ENCODE peak calls at places on chromosomes 6 and 20, in four cellular contexts. One of them, this sample, is unnamed.

GRCh38 chr6:142810952-142811514 is 133.9 kb downstream of the HIVEP2 start:
- DNase-seq in heart left ventricle: no peak
- DNase-seq in testis: no peak
- DNase-seq in pancreas: no peak
- DNase-seq in this sample: no peak

GRCh38 chr20:10309326-10309725 is 90.7 kb downstream of the SNAP25 start:
- DNase-seq in heart left ventricle: no peak
- DNase-seq in testis: no peak
- DNase-seq in pancreas: no peak
- DNase-seq in this sample: no peak

GRCh38 chr6:130513770-130514169 is 148.0 kb downstream of the TMEM200A start:
- DNase-seq in heart left ventricle: no peak
- DNase-seq in testis: peak; percentile 49
- DNase-seq in pancreas: no peak
- DNase-seq in this sample: no peak

GRCh38 chr6:130955755-130956154 is 107.3 kb downstream of the EPB41L2 start:
- DNase-seq in heart left ventricle: no peak
- DNase-seq in testis: no peak
- DNase-seq in pancreas: no peak
- DNase-seq in this sample: no peak

GRCh38 chr6:108165714-108166663 is at the start of gene NR2E1:
- DNase-seq in heart left ventricle: no peak
- DNase-seq in testis: no peak
- DNase-seq in pancreas: peak; percentile 59
- DNase-seq in this sample: no peak

GRCh38 chr6:78607188-78607587 is 260.2 kb upstream of the IRAK1BP1 start:
- DNase-seq in heart left ventricle: no peak
- DNase-seq in testis: no peak
- DNase-seq in pancreas: no peak
- DNase-seq in this sample: no peak

GRCh38 chr6:129643968-129644367 is 66.0 kb downstream of the ARHGAP18 start:
- DNase-seq in heart left ventricle: no peak
- DNase-seq in testis: no peak
- DNase-seq in pancreas: no peak
- DNase-seq in this sample: no peak

GRCh38 chr20:25859649-25860530 is 163.2 kb upstream of the ZNF337 start:
- DNase-seq in heart left ventricle: peak; percentile 75
- DNase-seq in testis: peak; percentile 80
- DNase-seq in pancreas: peak; percentile 94
- DNase-seq in this sample: peak; percentile 81

GRCh38 chr6:135379647-135380046 is 117.9 kb downstream of the AHI1 start:
- DNase-seq in heart left ventricle: no peak
- DNase-seq in testis: no peak
- DNase-seq in pancreas: no peak
- DNase-seq in this sample: no peak

GRCh38 chr20:59645761-59646171 is 41.4 kb downstream of the PHACTR3 start:
- DNase-seq in heart left ventricle: no peak
- DNase-seq in testis: no peak
- DNase-seq in pancreas: no peak
- DNase-seq in this sample: peak; percentile 50

GRCh38 chr6:54515013-54515412 is 206.8 kb downstream of the TINAG start:
- DNase-seq in heart left ventricle: no peak
- DNase-seq in testis: no peak
- DNase-seq in pancreas: no peak
- DNase-seq in this sample: no peak

GRCh38 chr20:6818033-6818808 is 50.7 kb downstream of the BMP2 start:
- DNase-seq in heart left ventricle: no peak
- DNase-seq in testis: no peak
- DNase-seq in pancreas: no peak
- DNase-seq in this sample: no peak

GRCh38 chr20:53608456-53609413 is 15.1 kb upstream of the ZNF217 start:
- DNase-seq in heart left ventricle: peak; percentile 33
- DNase-seq in testis: peak; percentile 46
- DNase-seq in pancreas: no peak
- DNase-seq in this sample: peak; percentile 59

GRCh38 chr6:67175091-67175490 is 1460.0 kb upstream of the ADGRB3 start:
- DNase-seq in heart left ventricle: no peak
- DNase-seq in testis: no peak
- DNase-seq in pancreas: no peak
- DNase-seq in this sample: no peak

GRCh38 chr20:23049201-23049932 is at the start of gene THBD:
- DNase-seq in heart left ventricle: peak; percentile 88
- DNase-seq in testis: peak; percentile 81
- DNase-seq in pancreas: peak; percentile 71
- DNase-seq in this sample: peak; percentile 92

GRCh38 chr6:7542065-7542877 is 800 bp downstream of the DSP start:
- DNase-seq in heart left ventricle: peak; percentile 30
- DNase-seq in testis: peak; percentile 22
- DNase-seq in pancreas: peak; percentile 79
- DNase-seq in this sample: no peak

GRCh38 chr6:125363010-125363359 is 61.2 kb upstream of the HDDC2 start:
- DNase-seq in heart left ventricle: peak; percentile 28
- DNase-seq in testis: no peak
- DNase-seq in pancreas: no peak
- DNase-seq in this sample: no peak

GRCh38 chr20:18190466-18191233 is 53.0 kb downstream of the KAT14 start:
- DNase-seq in heart left ventricle: no peak
- DNase-seq in testis: no peak
- DNase-seq in pancreas: no peak
- DNase-seq in this sample: no peak

DNA sequence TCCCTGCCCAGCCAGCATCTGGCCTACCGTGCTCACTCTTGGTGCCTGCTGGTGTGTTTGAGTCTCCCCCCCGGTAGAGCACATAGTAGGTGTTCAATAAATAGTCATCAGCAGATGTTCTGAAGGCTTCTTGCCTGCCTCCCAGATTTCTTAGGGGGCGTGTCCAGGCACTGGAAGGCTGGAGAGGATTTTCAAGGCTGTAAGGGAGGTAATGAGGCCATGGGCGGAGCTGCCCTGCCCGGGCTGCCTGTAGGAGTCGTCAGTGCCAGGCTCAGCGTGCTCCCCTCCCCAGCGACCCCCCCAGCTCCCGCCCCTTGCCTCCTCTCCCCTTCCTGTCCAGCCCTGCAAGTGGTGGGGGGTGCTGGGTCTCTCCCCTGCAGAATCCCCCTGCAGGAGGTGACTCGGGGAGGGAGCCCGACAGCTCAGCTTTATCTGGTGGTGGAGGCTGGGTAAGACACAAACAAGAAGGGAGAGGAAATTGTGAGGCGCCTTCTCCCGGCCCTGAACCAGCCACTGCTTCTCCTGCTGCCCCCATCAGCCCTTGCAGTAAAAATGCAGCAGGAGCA is 55.9 kb downstream of the BCAS4 start:
- DNase-seq in heart left ventricle: no peak
- DNase-seq in testis: peak; percentile 76
- DNase-seq in pancreas: no peak
- DNase-seq in this sample: no peak
- H3K4me1 ChIP-seq in heart left ventricle: no peaks in the 10 kb centered on the region
- H3K4me1 ChIP-seq in testis: peaks cover 27% of the 10 kb centered on the region
- H3K4me1 ChIP-seq in pancreas: peaks cover 16% of the 10 kb centered on the region
- H3K4me1 ChIP-seq in this sample: peaks cover 19% of the 10 kb centered on the region

GRCh38 chr6:147648936-147649335 is 140.4 kb downstream of the SAMD5 start:
- DNase-seq in heart left ventricle: no peak
- DNase-seq in testis: no peak
- DNase-seq in pancreas: no peak
- DNase-seq in this sample: no peak

GRCh38 chr6:147654103-147654845 is 145.8 kb downstream of the SAMD5 start:
- DNase-seq in heart left ventricle: no peak
- DNase-seq in testis: no peak
- DNase-seq in pancreas: no peak
- DNase-seq in this sample: no peak

DNA sequence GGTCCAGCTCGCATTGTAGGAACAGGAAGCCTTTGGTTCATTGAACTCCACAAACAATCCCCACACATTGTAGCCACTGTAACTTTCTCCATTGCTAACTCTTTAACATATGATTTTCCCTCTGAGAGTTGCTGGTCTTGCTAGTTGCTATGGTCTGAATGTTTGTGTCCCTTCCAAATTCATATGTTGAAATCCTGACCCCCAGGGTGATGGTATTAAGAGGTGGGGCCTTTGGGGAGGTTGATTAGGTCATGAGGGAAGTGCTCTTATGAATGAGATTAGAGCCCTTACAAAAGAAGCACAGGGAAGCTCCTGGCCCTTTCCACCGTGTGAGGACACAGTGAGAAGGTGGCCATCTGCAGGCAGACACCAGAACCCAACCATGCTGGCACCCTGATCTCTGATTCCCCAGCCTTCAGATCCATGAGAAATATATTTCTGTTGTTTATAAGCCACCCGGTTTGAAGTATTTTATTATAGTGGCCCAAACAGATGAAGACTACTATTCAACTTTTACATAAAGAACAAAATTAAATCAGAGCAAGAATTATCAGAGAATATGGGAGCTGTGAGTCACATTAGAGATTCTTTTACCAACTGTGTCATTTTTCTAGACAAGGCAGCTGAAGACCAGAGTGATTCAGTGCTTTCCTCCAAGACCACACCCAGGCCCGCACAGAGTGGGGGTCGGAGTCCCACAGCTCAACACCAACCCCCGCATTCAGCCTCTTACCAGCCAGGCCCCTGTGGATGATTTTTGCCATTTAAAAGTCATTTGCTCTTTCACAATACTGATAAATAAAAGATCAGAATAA is 143.0 kb downstream of the SAMD5 start:
- DNase-seq in heart left ventricle: peak; percentile 12
- DNase-seq in testis: peak; percentile 59
- DNase-seq in pancreas: no peak
- DNase-seq in this sample: peak; percentile 59
- H3K4me1 ChIP-seq in heart left ventricle: no peaks in the 10 kb centered on the region
- H3K4me1 ChIP-seq in testis: peaks cover 4% of the 10 kb centered on the region
- H3K4me1 ChIP-seq in pancreas: no peaks in the 10 kb centered on the region
- H3K4me1 ChIP-seq in this sample: peaks cover 16% of the 10 kb centered on the region

GRCh38 chr20:32979201-32979998 is 24.8 kb downstream of the SUN5 start:
- DNase-seq in heart left ventricle: no peak
- DNase-seq in testis: no peak
- DNase-seq in pancreas: no peak
- DNase-seq in this sample: no peak

GRCh38 chr20:32977281-32978008 is 26.8 kb downstream of the SUN5 start:
- DNase-seq in heart left ventricle: peak; percentile 3
- DNase-seq in testis: no peak
- DNase-seq in pancreas: no peak
- DNase-seq in this sample: no peak

GRCh38 chr20:32975698-32976674 is 28.2 kb downstream of the SUN5 start:
- DNase-seq in heart left ventricle: peak; percentile 51
- DNase-seq in testis: no peak
- DNase-seq in pancreas: no peak
- DNase-seq in this sample: no peak

GRCh38 chr20:32978009-32978335 is 26.3 kb downstream of the SUN5 start:
- DNase-seq in heart left ventricle: no peak
- DNase-seq in testis: no peak
- DNase-seq in pancreas: no peak
- DNase-seq in this sample: no peak

GRCh38 chr20:32976746-32977145 is 27.5 kb downstream of the SUN5 start:
- DNase-seq in heart left ventricle: no peak
- DNase-seq in testis: no peak
- DNase-seq in pancreas: no peak
- DNase-seq in this sample: no peak
- H3K4me1 ChIP-seq in heart left ventricle: no peaks in the 10 kb centered on the region
- H3K4me1 ChIP-seq in testis: no peaks in the 10 kb centered on the region
- H3K4me1 ChIP-seq in pancreas: no peaks in the 10 kb centered on the region
- H3K4me1 ChIP-seq in this sample: peaks cover 13% of the 10 kb centered on the region

GRCh38 chr6:167151648-167152047 is 6.1 kb downstream of the GPR31 start:
- DNase-seq in heart left ventricle: no peak
- DNase-seq in testis: no peak
- DNase-seq in pancreas: no peak
- DNase-seq in this sample: no peak
- H3K4me1 ChIP-seq in heart left ventricle: no peaks in the 10 kb centered on the region
- H3K4me1 ChIP-seq in testis: no peaks in the 10 kb centered on the region
- H3K4me1 ChIP-seq in pancreas: no peaks in the 10 kb centered on the region
- H3K4me1 ChIP-seq in this sample: no peaks in the 10 kb centered on the region